ENCODE peak calls at places on chromosomes 1 and 21, in six cellular contexts. R is posterior vena cava, V is HS-27A, C is EL, S is neural crest cell, A is KBM-7. G is an unnamed sample.

GRCh38 chr1:54105736-54106269 is 47.0 kb downstream of the CDCP2 start:
- DNase-seq in V (no peak), A (no peak), R (no peak), S (no peak), C (no peak), G (no peak)

GRCh38 chr1:39639333-39640130 is at the start of gene HEYL:
- DNase-seq in S (peak), A (peak), V (no peak), R (peak), C (peak), G (no peak)

GRCh38 chr21:43004926-43005325 is 30.6 kb downstream of the PKNOX1 start:
- DNase-seq in C (no peak), V (no peak), R (no peak), A (no peak), S (no peak), G (no peak)

GRCh38 chr1:201608635-201609395 is 69.9 kb downstream of the NAV1 start:
- DNase-seq in A (no peak), V (no peak), C (no peak), S (no peak), R (peak), G (no peak)

GRCh38 chr1:248823517-248824001 is 2.2 kb downstream of the SH3BP5L start:
- DNase-seq in V (no peak), S (no peak), C (peak), A (no peak), R (no peak), G (peak)

GRCh38 chr21:38266732-38267131 is 9.9 kb downstream of the KCNJ15 start:
- DNase-seq in R (no peak), V (peak), A (no peak), S (no peak), C (peak), G (peak)

GRCh38 chr1:84991097-84991890 is 5.6 kb downstream of the MCOLN2 start:
- DNase-seq in R (no peak), V (no peak), C (no peak), A (peak), S (no peak), G (no peak)

GRCh38 chr1:115411388-115412063 is 73.5 kb upstream of the NGF start:
- DNase-seq in A (no peak), C (peak), R (no peak), V (no peak), S (no peak), G (peak)

GRCh38 chr1:197781998-197782718 is 6.9 kb upstream of the DENND1B start:
- DNase-seq in C (peak), R (no peak), S (no peak), A (peak), V (no peak), G (peak)

GRCh38 chr1:20322825-20323612 is 32.3 kb downstream of the VWA5B1 start:
- DNase-seq in R (peak), V (no peak), A (no peak), C (peak), S (no peak), G (no peak)

GRCh38 chr1:76993036-76993435 is 125.8 kb downstream of the ST6GALNAC5 start:
- DNase-seq in S (no peak), V (no peak), R (no peak), A (no peak), C (no peak), G (no peak)

G was measured in foreskin keratinocyte.